ENCODE peak calls at places on chromosomes 4 and X, in seven cellular contexts. F is aorta; Q is A673; J is RWPE1; I is CD4-positive, alpha-beta memory T cell; X is IMR-90; P is tibial nerve. R is an unnamed sample.

GRCh38 chr4:5980436-5981155 is 37.6 kb downstream of the C4orf50 start:
- DNase-seq in F (no peak), P (no peak), J (no peak), X (no peak), Q (peak; percentile 76), I (no peak), R (no peak)

GRCh38 chr4:85779165-85779564 is 304.2 kb downstream of the ARHGAP24 start:
- DNase-seq in Q (no peak), F (no peak), I (no peak), X (peak; percentile 62), J (no peak), P (no peak), R (no peak)

GRCh38 chr4:42555828-42556227 is 101.1 kb downstream of the ATP8A1 start:
- DNase-seq in J (peak; percentile 10), I (no peak), F (no peak), X (no peak), P (no peak), Q (no peak), R (no peak)

GRCh38 chr4:15717126-15717525 is 14.3 kb downstream of the BST1 start:
- DNase-seq in Q (peak; percentile 47), J (no peak), F (no peak), P (no peak), I (no peak), X (peak; percentile 59), R (no peak)

GRCh38 chr4:52105276-52105675 is 54.2 kb downstream of the SPATA18 start:
- DNase-seq in I (no peak), X (no peak), F (no peak), J (no peak), Q (no peak), P (no peak), R (no peak)

GRCh38 chr4:119124314-119124713 is 11.3 kb upstream of the MYOZ2 start:
- DNase-seq in J (no peak), F (no peak), Q (peak; percentile 64), X (no peak), P (no peak), I (no peak), R (no peak)

GRCh38 chr4:338759-339097 is 1.1 kb downstream of the ZNF141 start:
- DNase-seq in I (no peak), P (no peak), J (no peak), Q (no peak), X (no peak), F (no peak), R (no peak)

GRCh38 chrX:86806786-86807185 is 658.5 kb downstream of the DACH2 start:
- DNase-seq in Q (peak; percentile 23), P (no peak), F (no peak), I (no peak), X (peak; percentile 3), J (no peak), R (no peak)

GRCh38 chrX:45351478-45351877 is 150.8 kb upstream of the DIPK2B start:
- DNase-seq in Q (no peak), X (peak; percentile 69), J (peak; percentile 2), I (no peak), F (no peak), P (no peak), R (no peak)

GRCh38 chr4:15874671-15875070 is 63.9 kb downstream of the FGFBP1 start:
- DNase-seq in I (no peak), X (no peak), F (no peak), J (no peak), Q (no peak), P (no peak), R (peak; percentile 61)

GRCh38 chrX:96692454-96692853 is 7.8 kb downstream of the DIAPH2 start:
- DNase-seq in J (no peak), X (peak; percentile 10), P (no peak), Q (no peak), I (no peak), F (no peak), R (no peak)

GRCh38 chr4:80412322-80412721 is 76.8 kb downstream of the CFAP299 start:
- DNase-seq in F (no peak), J (no peak), X (peak; percentile 63), I (no peak), Q (no peak), P (no peak), R (no peak)

GRCh38 chr4:143336828-143337599 is at the start of gene GAB1:
- DNase-seq in P (peak; percentile 67), X (peak; percentile 80), F (peak; percentile 88), Q (peak; percentile 86), I (no peak), J (peak; percentile 44), R (peak; percentile 92)

GRCh38 chr4:168613869-168614268 is 117.0 kb downstream of the PALLD start:
- DNase-seq in X (no peak), Q (no peak), J (no peak), I (no peak), F (no peak), P (no peak), R (no peak)

GRCh38 chr4:108359936-108360681 is 191.4 kb upstream of the LEF1 start:
- DNase-seq in F (no peak), Q (no peak), J (no peak), P (no peak), I (no peak), X (no peak), R (no peak)

GRCh38 chr4:150242820-150243458 is 164.7 kb downstream of the DCLK2 start:
- DNase-seq in X (peak; percentile 60), F (no peak), P (peak; percentile 15), Q (peak; percentile 57), I (no peak), J (peak; percentile 36), R (no peak)

GRCh38 chrX:37926700-37927099 is 79.3 kb upstream of the DYNLT3 start:
- DNase-seq in X (peak; percentile 41), F (no peak), P (peak; percentile 6), Q (peak; percentile 69), J (peak; percentile 8), I (peak; percentile 11), R (no peak)

GRCh38 chr4:106809083-106809482 is 227.0 kb downstream of the DKK2 start:
- DNase-seq in I (no peak), P (peak; percentile 9), J (peak; percentile 28), F (no peak), X (peak; percentile 25), Q (peak; percentile 71), R (no peak)

GRCh38 chr4:153520871-153521329 is 54.7 kb downstream of the TMEM131L start:
- DNase-seq in P (no peak), X (no peak), F (no peak), I (no peak), Q (no peak), J (no peak), R (no peak)

GRCh38 chr4:167934216-167934615 is 158.1 kb upstream of the ANXA10 start:
- DNase-seq in J (no peak), P (no peak), I (no peak), F (no peak), X (no peak), Q (no peak), R (no peak)

GRCh38 chr4:53705151-53705764 is 114.0 kb upstream of the LNX1 start:
- DNase-seq in J (no peak), I (no peak), X (no peak), P (no peak), F (no peak), Q (no peak), R (no peak)

GRCh38 chr4:53705972-53706371 is 114.7 kb upstream of the LNX1 start:
- DNase-seq in P (no peak), J (no peak), F (no peak), Q (no peak), I (no peak), X (no peak), R (no peak)

GRCh38 chr4:53703267-53703655 is 112.0 kb upstream of the LNX1 start:
- DNase-seq in X (no peak), Q (no peak), P (no peak), F (no peak), I (no peak), J (no peak), R (no peak)

GRCh38 chr4:53704329-53704728 is 113.0 kb upstream of the LNX1 start:
- DNase-seq in I (no peak), X (no peak), J (no peak), P (no peak), Q (no peak), F (no peak), R (no peak)

GRCh38 chr4:53702334-53703266 is 111.3 kb upstream of the LNX1 start:
- DNase-seq in P (peak; percentile 75), X (peak; percentile 77), I (no peak), Q (peak; percentile 15), J (peak; percentile 49), F (peak; percentile 88), R (peak; percentile 82)
- H3K27ac ChIP-seq in P (no peak overlapping the region), X (peak overlapping the region; percentile 86), I (no peak overlapping the region), Q (no peak overlapping the region), J (peak overlapping the region; percentile 82), F (no peak overlapping the region), R (peak overlapping the region; percentile 48)

GRCh38 chr4:83582289-83582756 is 46.4 kb downstream of the GPAT3 start:
- DNase-seq in X (no peak), F (no peak), J (peak; percentile 42), Q (peak; percentile 71), I (no peak), P (peak; percentile 27), R (no peak)

GRCh38 chr4:83585982-83586508 is 50.1 kb downstream of the GPAT3 start:
- DNase-seq in J (no peak), I (no peak), Q (no peak), X (no peak), P (no peak), F (no peak), R (no peak)

DNA sequence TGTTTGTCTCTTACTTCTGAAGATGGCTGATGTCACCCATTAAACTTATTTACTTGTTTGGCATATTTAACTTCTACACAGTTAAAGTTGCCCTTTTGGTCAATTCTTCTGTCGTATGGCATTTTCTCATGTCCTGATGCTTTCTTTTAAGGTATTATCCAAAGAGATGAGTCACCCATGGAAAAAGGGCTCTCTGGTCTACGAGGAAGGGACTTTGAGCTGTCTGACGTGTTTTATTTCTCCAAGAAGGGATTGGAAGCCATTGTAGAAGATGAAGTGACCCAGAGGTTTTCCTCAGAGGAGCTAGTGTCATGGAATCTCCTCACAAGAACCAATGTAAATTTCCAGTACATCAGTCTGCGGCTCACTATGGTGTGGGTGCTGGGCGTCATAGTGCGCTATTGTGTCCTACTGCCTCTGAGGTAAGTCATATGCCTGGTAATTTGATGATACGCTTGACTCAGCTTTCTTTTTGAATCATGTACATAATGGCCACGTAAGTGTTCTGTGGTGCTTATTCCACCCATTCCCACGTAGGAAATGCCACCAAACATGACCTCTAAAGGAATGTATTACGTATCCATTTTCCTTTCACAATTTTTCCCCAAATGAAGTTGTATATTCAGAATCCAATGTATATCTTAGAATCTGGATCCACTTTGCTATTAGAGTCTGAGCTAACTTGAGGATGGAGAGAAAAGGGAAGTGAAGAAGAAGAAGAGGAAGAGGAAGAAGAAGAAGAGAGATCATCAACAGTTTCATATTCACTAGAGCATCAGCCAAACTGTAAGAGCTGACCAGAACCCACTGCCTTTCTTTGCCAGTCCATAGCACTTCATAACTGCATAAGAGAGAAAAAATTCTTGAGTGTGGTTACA is 45.7 kb downstream of the GPAT3 start:
- DNase-seq in F (no peak), J (no peak), I (no peak), X (no peak), Q (no peak), P (no peak), R (no peak)
- H3K27ac ChIP-seq in F (no peak overlapping the region), J (no peak overlapping the region), I (no peak overlapping the region), X (no peak overlapping the region), Q (no peak overlapping the region), P (no peak overlapping the region), R (no peak overlapping the region)

GRCh38 chrX:49308604-49309269 is 5.3 kb downstream of the GAGE10 start:
- DNase-seq in Q (no peak), J (no peak), X (no peak), F (no peak), I (no peak), P (peak; percentile 5), R (no peak)
- H3K27ac ChIP-seq in Q (no peak overlapping the region), J (no peak overlapping the region), X (no peak overlapping the region), F (no peak overlapping the region), I (peak overlapping the region; percentile 47), P (peak overlapping the region; percentile 54), R (peak overlapping the region; percentile 70)

GRCh38 chr4:88357262-88357661 is 21.4 kb upstream of the HERC6 start:
- DNase-seq in P (no peak), J (no peak), F (no peak), I (no peak), X (no peak), Q (no peak), R (no peak)
- H3K27ac ChIP-seq in P (no peak overlapping the region), J (no peak overlapping the region), F (no peak overlapping the region), I (no peak overlapping the region), X (no peak overlapping the region), Q (no peak overlapping the region), R (no peak overlapping the region)